ENCODE peak calls at places on chromosome 15, in nine cellular contexts. M, B, K, P, V, R, L, H and Z are unnamed samples.

GRCh38 chr15:66131200-66131599 is 122.3 kb downstream of the MEGF11 start:
- DNase-seq in M (no peak), B (no peak), K (no peak), P (no peak), V (no peak), R (peak), L (no peak), H (no peak), Z (no peak)

GRCh38 chr15:58632789-58633188 is 116.7 kb downstream of the ADAM10 start:
- DNase-seq in M (no peak), B (peak), K (no peak), P (no peak), V (no peak), R (no peak), L (no peak), H (no peak), Z (no peak)

GRCh38 chr15:67130673-67131601 is 65.5 kb downstream of the SMAD3 start:
- DNase-seq in M (no peak), B (peak), K (no peak), P (no peak), V (peak), R (no peak), L (no peak), H (no peak), Z (no peak)

GRCh38 chr15:26712350-26712749 is 60.5 kb downstream of the GABRB3 start:
- DNase-seq in M (no peak), B (no peak), K (no peak), P (no peak), V (no peak), R (no peak), L (no peak), H (no peak), Z (no peak)

GRCh38 chr15:39273805-39274411 is 307.0 kb upstream of the THBS1 start:
- DNase-seq in M (no peak), B (peak), K (peak), P (peak), V (no peak), R (peak), L (no peak), H (peak), Z (no peak)

GRCh38 chr15:94186770-94187331 is 44.5 kb upstream of the MCTP2 start:
- DNase-seq in M (no peak), B (no peak), K (no peak), P (no peak), V (no peak), R (no peak), L (no peak), H (no peak), Z (no peak)

GRCh38 chr15:100775581-100776185 is 103.9 kb upstream of the ALDH1A3 start:
- DNase-seq in M (no peak), B (no peak), K (no peak), P (no peak), V (no peak), R (no peak), L (no peak), H (no peak), Z (no peak)

GRCh38 chr15:89450076-89451006 is 46.0 kb downstream of the RHCG start:
- DNase-seq in M (no peak), B (no peak), K (no peak), P (no peak), V (no peak), R (no peak), L (no peak), H (no peak), Z (no peak)

GRCh38 chr15:101398247-101398646 is 91.3 kb downstream of the PCSK6 start:
- DNase-seq in M (no peak), B (no peak), K (no peak), P (no peak), V (peak), R (no peak), L (no peak), H (no peak), Z (no peak)

GRCh38 chr15:52960283-52960682 is 170.1 kb upstream of the ONECUT1 start:
- DNase-seq in M (no peak), B (no peak), K (peak), P (no peak), V (no peak), R (no peak), L (no peak), H (no peak), Z (no peak)

GRCh38 chr15:95511680-95512079 is 818.8 kb upstream of the NR2F2 start:
- DNase-seq in M (no peak), B (peak), K (no peak), P (peak), V (no peak), R (no peak), L (no peak), H (no peak), Z (no peak)

GRCh38 chr15:58438956-58439355 is 7.2 kb downstream of the LIPC start:
- DNase-seq in M (no peak), B (peak), K (peak), P (peak), V (no peak), R (peak), L (no peak), H (no peak), Z (no peak)

GRCh38 chr15:25787381-25787780 is 75.7 kb downstream of the ATP10A start:
- DNase-seq in M (no peak), B (peak), K (no peak), P (no peak), V (no peak), R (no peak), L (no peak), H (peak), Z (no peak)

GRCh38 chr15:45704329-45705249 is 69.8 kb downstream of the SQOR start:
- DNase-seq in M (no peak), B (peak), K (no peak), P (peak), V (no peak), R (peak), L (no peak), H (no peak), Z (peak)

GRCh38 chr15:37094542-37095196 is 5.7 kb downstream of the MEIS2 start:
- DNase-seq in M (no peak), B (peak), K (no peak), P (peak), V (no peak), R (no peak), L (no peak), H (peak), Z (no peak)

GRCh38 chr15:83745771-83746170 is 91.8 kb downstream of the ADAMTSL3 start:
- DNase-seq in M (no peak), B (no peak), K (no peak), P (no peak), V (no peak), R (no peak), L (no peak), H (no peak), Z (no peak)

GRCh38 chr15:59867436-59867835 is 136.7 kb upstream of the FOXB1 start:
- DNase-seq in M (no peak), B (no peak), K (no peak), P (no peak), V (no peak), R (no peak), L (no peak), H (no peak), Z (no peak)

GRCh38 chr15:89502867-89503595 is 6.6 kb upstream of the RHCG start:
- DNase-seq in M (no peak), B (no peak), K (peak), P (no peak), V (peak), R (no peak), L (no peak), H (no peak), Z (no peak)

GRCh38 chr15:92915766-92916435 is 15.8 kb downstream of the CHD2 start:
- DNase-seq in M (no peak), B (peak), K (no peak), P (peak), V (no peak), R (no peak), L (no peak), H (peak), Z (no peak)

GRCh38 chr15:72086010-72086697 is 31.8 kb downstream of the MYO9A start:
- DNase-seq in M (no peak), B (no peak), K (no peak), P (no peak), V (no peak), R (no peak), L (no peak), H (no peak), Z (no peak)

GRCh38 chr15:67303490-67304363 is 49.1 kb downstream of the IQCH start:
- DNase-seq in M (no peak), B (peak), K (peak), P (peak), V (no peak), R (peak), L (no peak), H (no peak), Z (no peak)

GRCh38 chr15:57572463-57572862 is 19.2 kb upstream of the MYZAP start:
- DNase-seq in M (no peak), B (no peak), K (no peak), P (no peak), V (no peak), R (no peak), L (no peak), H (no peak), Z (peak)

GRCh38 chr15:98442379-98442833 is 205.9 kb upstream of the IGF1R start:
- DNase-seq in M (peak), B (peak), K (peak), P (peak), V (no peak), R (peak), L (peak), H (peak), Z (no peak)

GRCh38 chr15:98805434-98806274 is 157.3 kb downstream of the IGF1R start:
- DNase-seq in M (no peak), B (peak), K (peak), P (no peak), V (no peak), R (peak), L (no peak), H (no peak), Z (no peak)

GRCh38 chr15:65086680-65087111 is 10.2 kb downstream of the KBTBD13 start:
- DNase-seq in M (no peak), B (no peak), K (peak), P (peak), V (no peak), R (no peak), L (no peak), H (peak), Z (no peak)

GRCh38 chr15:52678468-52679231 is 538 bp downstream of the ATOSA start:
- DNase-seq in M (peak), B (peak), K (peak), P (peak), V (peak), R (peak), L (no peak), H (peak), Z (peak)

GRCh38 chr15:49155834-49156627 is 632 bp upstream of the COPS2 start:
- DNase-seq in M (no peak), B (peak), K (no peak), P (peak), V (no peak), R (no peak), L (no peak), H (peak), Z (no peak)
- TF ChIP-seq POLR2A in M (no peak), B (no peak), K (no peak), P (no peak), V (no peak), R (no peak), L (no peak), H (no peak), Z (peak)

GRCh38 chr15:77474987-77475385 is 54.3 kb downstream of the HMG20A start:
- DNase-seq in M (no peak), B (no peak), K (no peak), P (no peak), V (no peak), R (no peak), L (no peak), H (no peak), Z (no peak)
- TF ChIP-seq POLR2A in M (no peak), B (no peak), K (no peak), P (no peak), V (no peak), R (no peak), L (no peak), H (no peak), Z (no peak)

DNA sequence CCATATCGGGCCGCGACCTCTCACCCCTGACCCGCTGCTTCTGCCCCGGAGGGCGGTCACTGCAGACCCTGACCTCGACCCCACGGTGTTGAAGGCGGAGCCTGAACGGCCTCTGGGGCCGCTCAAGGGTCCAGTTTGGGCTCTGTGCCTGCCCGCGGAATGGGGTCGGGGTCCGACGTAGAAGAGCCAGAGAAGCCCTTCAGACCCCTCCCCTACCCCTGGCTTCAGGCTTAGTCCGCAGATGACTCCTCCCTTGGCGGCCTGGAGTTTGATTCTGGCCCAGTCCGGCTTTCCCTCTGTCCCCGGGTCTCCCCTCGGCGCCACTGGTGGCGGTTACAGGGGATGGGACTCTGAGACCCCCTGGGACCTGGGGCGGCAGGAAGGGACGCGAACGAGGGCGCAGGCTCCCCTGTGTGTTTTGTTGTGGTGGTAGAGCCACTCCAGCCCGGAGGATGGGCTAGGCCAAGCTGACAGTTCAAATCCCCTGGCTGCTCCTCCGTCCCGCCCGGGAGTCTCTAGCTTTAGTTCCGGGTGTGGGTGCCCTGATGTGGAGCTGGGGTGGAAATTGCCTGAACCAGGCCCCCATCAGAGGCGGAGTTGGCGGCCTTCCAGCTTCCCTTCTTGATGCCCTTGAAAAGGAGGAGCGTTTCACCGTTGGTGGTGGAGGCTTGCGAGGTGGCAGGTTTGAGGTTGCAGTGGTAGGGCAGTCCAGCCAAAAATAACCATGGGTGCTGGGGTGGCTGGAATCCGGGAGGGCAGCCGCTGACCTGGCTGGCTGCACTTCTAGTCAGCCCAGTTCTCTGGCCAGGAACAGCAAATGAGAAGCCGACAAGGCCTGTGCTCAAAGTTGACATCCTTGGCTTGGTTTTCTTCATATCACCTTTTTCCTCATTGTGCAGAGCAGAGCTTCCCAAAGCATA is 644 bp downstream of the CLK3 start:
- DNase-seq in M (peak), B (peak), K (no peak), P (peak), V (peak), R (peak), L (peak), H (peak), Z (peak)
- TF ChIP-seq POLR2A in M (no peak), B (no peak), K (no peak), P (no peak), V (no peak), R (peak), L (no peak), H (peak), Z (peak)

GRCh38 chr15:63572749-63573464 is 24.3 kb upstream of the FBXL22 start:
- DNase-seq in M (no peak), B (no peak), K (no peak), P (no peak), V (no peak), R (no peak), L (no peak), H (no peak), Z (no peak)

GRCh38 chr15:63573533-63573932 is 23.7 kb upstream of the FBXL22 start:
- DNase-seq in M (no peak), B (peak), K (no peak), P (no peak), V (no peak), R (no peak), L (no peak), H (no peak), Z (no peak)

GRCh38 chr15:63575312-63575711 is 21.9 kb upstream of the FBXL22 start:
- DNase-seq in M (no peak), B (no peak), K (no peak), P (no peak), V (no peak), R (no peak), L (no peak), H (no peak), Z (no peak)

GRCh38 chr15:63582179-63582578 is 15.0 kb upstream of the FBXL22 start:
- DNase-seq in M (no peak), B (no peak), K (no peak), P (no peak), V (no peak), R (no peak), L (no peak), H (no peak), Z (no peak)

DNA sequence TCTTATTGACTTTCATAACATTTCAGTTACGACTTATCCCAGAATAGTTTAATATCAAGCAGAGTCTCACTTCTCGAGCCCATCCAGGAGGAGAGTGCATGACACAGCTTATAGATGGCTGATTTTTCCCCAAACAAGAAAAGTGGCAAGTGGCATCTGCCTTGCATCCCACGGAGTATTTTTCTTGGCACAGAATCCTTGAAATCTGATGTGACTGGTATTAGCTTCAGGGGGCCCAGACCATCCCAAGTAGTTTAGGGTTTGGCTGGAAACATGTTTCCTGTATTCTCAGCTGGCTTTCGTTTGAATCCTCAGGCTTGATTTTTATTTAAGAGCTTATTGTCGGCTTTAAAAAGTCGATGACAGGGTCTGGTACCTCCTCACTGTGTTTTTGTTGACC is 20.7 kb upstream of the FBXL22 start:
- DNase-seq in M (no peak), B (no peak), K (no peak), P (peak), V (no peak), R (no peak), L (no peak), H (no peak), Z (no peak)
- TF ChIP-seq POLR2A in M (no peak), B (no peak), K (no peak), P (no peak), V (no peak), R (no peak), L (no peak), H (no peak), Z (no peak)

DNA sequence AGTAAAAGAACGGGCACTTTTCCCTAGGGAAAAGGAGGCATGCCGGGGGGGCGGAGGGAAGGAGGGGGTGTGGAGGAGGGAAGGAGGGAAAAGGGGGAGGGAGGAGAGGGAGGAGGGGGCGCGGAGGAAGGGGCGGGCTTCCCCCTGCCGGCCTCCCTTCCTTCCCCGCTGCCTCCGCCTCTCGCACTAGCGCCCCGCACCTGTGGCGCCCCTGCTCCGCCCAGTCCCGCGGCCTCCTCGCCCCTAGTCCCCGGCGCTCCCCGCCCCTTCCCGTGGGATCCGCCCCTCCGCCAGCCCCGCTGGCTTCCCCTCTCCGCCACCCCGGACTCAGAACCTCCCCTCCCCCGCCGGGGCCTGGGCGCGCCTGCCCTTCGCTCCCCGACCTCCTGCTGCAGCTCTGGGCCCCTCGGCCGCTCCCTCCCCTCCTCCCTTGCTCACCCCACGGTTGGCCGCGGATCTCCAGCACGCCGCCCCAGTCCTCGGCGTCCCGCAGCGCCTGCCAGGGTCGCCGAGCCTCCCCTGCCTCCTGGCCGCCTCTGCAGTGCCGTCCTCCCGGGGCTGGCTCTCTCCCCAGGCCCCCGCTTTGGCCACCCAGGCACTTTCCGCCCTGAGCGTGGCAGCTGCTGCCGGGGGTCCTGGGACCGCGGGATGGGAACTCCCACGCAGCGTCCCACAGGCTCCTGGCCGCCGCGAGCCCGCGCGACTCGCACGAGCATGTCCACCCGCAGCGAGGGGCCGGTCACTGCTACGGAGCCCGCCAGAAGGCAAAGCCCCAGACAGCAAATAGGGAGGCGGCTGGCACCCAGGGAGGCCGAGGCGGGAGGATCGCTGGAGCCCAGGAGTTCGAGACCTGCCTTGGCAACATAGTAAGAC is 147.4 kb downstream of the TJP1 start:
- DNase-seq in M (peak), B (peak), K (peak), P (peak), V (no peak), R (peak), L (no peak), H (peak), Z (peak)
- TF ChIP-seq POLR2A in M (no peak), B (no peak), K (peak), P (no peak), V (no peak), R (peak), L (no peak), H (no peak), Z (no peak)

GRCh38 chr15:34366271-34367043 is 539 bp downstream of the LPCAT4 start:
- DNase-seq in M (peak), B (peak), K (peak), P (peak), V (no peak), R (peak), L (no peak), H (peak), Z (peak)
- TF ChIP-seq POLR2A in M (no peak), B (no peak), K (no peak), P (no peak), V (no peak), R (no peak), L (no peak), H (no peak), Z (no peak)

DNA sequence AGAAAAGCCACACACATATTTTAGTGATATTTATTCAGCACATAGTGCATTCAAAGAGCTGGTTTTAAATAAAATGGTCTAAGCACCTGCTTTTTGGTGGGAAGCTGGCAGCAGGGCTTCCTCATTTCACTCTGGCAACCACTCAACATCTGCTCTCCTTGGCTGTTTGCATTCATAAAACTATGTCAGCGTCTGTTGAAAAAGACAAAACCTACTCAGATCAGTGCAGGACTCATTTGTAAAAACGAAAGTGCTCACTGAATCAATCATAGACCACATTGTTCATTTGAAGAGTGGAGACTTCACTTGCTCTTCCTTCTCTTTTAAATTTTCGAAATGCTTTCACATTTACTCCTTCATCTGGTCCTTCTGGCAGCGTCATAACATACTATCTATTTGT is 96.7 kb downstream of the SEMA6D start:
- DNase-seq in M (no peak), B (no peak), K (no peak), P (no peak), V (no peak), R (no peak), L (peak), H (no peak), Z (no peak)
- TF ChIP-seq POLR2A in M (no peak), B (no peak), K (no peak), P (no peak), V (no peak), R (no peak), L (no peak), H (no peak), Z (no peak)

GRCh38 chr15:69456208-69457166 is 3.9 kb downstream of the RPLP1 start:
- DNase-seq in M (no peak), B (no peak), K (no peak), P (no peak), V (no peak), R (no peak), L (no peak), H (no peak), Z (no peak)

GRCh38 chr15:69450968-69451695 is 1.5 kb upstream of the RPLP1 start:
- DNase-seq in M (no peak), B (no peak), K (no peak), P (no peak), V (no peak), R (no peak), L (no peak), H (no peak), Z (no peak)

GRCh38 chr15:69451951-69452701 is 492 bp upstream of the RPLP1 start:
- DNase-seq in M (no peak), B (peak), K (peak), P (no peak), V (no peak), R (no peak), L (no peak), H (no peak), Z (no peak)

GRCh38 chr15:69454953-69455352 is 2.3 kb downstream of the RPLP1 start:
- DNase-seq in M (no peak), B (no peak), K (no peak), P (no peak), V (no peak), R (no peak), L (no peak), H (no peak), Z (no peak)

GRCh38 chr15:69452702-69453513 is at the start of gene RPLP1:
- DNase-seq in M (peak), B (peak), K (peak), P (peak), V (peak), R (peak), L (peak), H (peak), Z (peak)
- TF ChIP-seq POLR2A in M (peak), B (peak), K (peak), P (peak), V (peak), R (peak), L (peak), H (peak), Z (peak)